ENCODE peak calls at places on chromosomes 13 and 19, in six cellular contexts. V is body of pancreas; A is stimulated activated CD4-positive, alpha-beta T cell treated with anti-CD3 and anti-CD28 coated beads, Interleukin-2, amount 100 ng/mL, for 24 hours; P is lung; Y is activated naive CD8-positive, alpha-beta T cell treated with anti-CD3 and anti-CD28 coated beads, Interleukin-2, amount 50 U/mL, for 24 hours; H is Daoy. N is an unnamed sample.

GRCh38 chr13:99323488-99323887 is 16.3 kb upstream of the GPR183 start:
- DNase-seq in H (no peak), V (no peak), A (no peak), P (no peak), Y (no peak), N (no peak)

GRCh38 chr13:100633461-100633860 is 41.1 kb downstream of the TMTC4 start:
- DNase-seq in H (no peak), V (no peak), P (no peak), A (no peak), Y (no peak), N (no peak)

GRCh38 chr19:50450369-50451222 is 17.9 kb downstream of the MYBPC2 start:
- DNase-seq in Y (no peak), A (no peak), P (no peak), H (no peak), V (no peak), N (no peak)

GRCh38 chr13:65638572-65639168 is 1591.5 kb downstream of the PCDH9 start:
- DNase-seq in V (no peak), H (no peak), Y (no peak), A (no peak), P (no peak), N (no peak)

GRCh38 chr13:99614465-99614885 is 113.2 kb downstream of the TM9SF2 start:
- DNase-seq in H (peak), A (no peak), V (peak), Y (no peak), P (no peak), N (no peak)

GRCh38 chr13:41955605-41956004 is 5.3 kb downstream of the VWA8 start:
- DNase-seq in Y (no peak), A (no peak), P (no peak), V (no peak), H (no peak), N (peak)

GRCh38 chr13:43626994-43627393 is 159.8 kb downstream of the ENOX1 start:
- DNase-seq in P (no peak), Y (no peak), A (no peak), V (no peak), H (no peak), N (no peak)

GRCh38 chr13:36288794-36289391 is 8.7 kb downstream of the CCDC169 start:
- DNase-seq in P (no peak), A (no peak), H (no peak), V (no peak), Y (no peak), N (no peak)

GRCh38 chr19:36115453-36116343 is at the start of gene TBCB:
- DNase-seq in Y (peak), P (peak), A (peak), V (no peak), H (no peak), N (no peak)

GRCh38 chr19:4210166-4210731 is 19.1 kb upstream of the EBI3 start:
- DNase-seq in V (no peak), H (no peak), P (no peak), A (no peak), Y (no peak), N (no peak)

GRCh38 chr19:42412223-42412622 is 15.0 kb downstream of the LIPE start:
- DNase-seq in H (no peak), Y (no peak), V (no peak), P (no peak), A (no peak), N (no peak)

GRCh38 chr19:17889609-17890214 is 18.0 kb downstream of the SLC5A5 start:
- DNase-seq in P (no peak), Y (no peak), H (peak), V (peak), A (no peak), N (peak)

GRCh38 chr13:41645313-41645712 is 188.0 kb downstream of the RGCC start:
- DNase-seq in Y (no peak), P (peak), H (peak), A (no peak), V (peak), N (no peak)

GRCh38 chr13:26819067-26819466 is 58.5 kb upstream of the GPR12 start:
- DNase-seq in P (no peak), A (no peak), H (no peak), V (no peak), Y (no peak), N (no peak)

GRCh38 chr19:33005440-33005839 is 33.4 kb downstream of the FAAP24 start:
- DNase-seq in A (no peak), Y (no peak), V (no peak), P (no peak), H (no peak), N (no peak)

GRCh38 chr13:75699062-75699461 is 62.9 kb downstream of the LMO7 start:
- DNase-seq in P (no peak), Y (no peak), A (no peak), H (no peak), V (no peak), N (no peak)

GRCh38 chr13:111066544-111066943 is 48.6 kb upstream of the ARHGEF7 start:
- DNase-seq in H (no peak), P (peak), A (no peak), V (peak), Y (no peak), N (no peak)

GRCh38 chr19:32363175-32363574 is 17.8 kb downstream of the ZNF507 start:
- DNase-seq in H (no peak), A (no peak), P (no peak), V (peak), Y (no peak), N (no peak)

GRCh38 chr19:17868669-17869068 is 3.1 kb upstream of the SLC5A5 start:
- DNase-seq in V (no peak), P (no peak), Y (no peak), A (no peak), H (no peak), N (no peak)

GRCh38 chr13:30181856-30182651 is 125.3 kb downstream of the KATNAL1 start:
- DNase-seq in Y (no peak), H (no peak), P (no peak), V (no peak), A (no peak), N (peak)

GRCh38 chr13:91406619-91407018 is 8.2 kb downstream of the GPC5 start:
- DNase-seq in A (no peak), P (no peak), V (peak), Y (peak), H (peak), N (no peak)